ENCODE peak calls at places on chromosomes 7 and 10, in eight cellular contexts. One of them, this sample, is unnamed.

GRCh38 chr7:32481921-32482320 is 8.3 kb downstream of the LSM5 start:
- DNase-seq in stimulated activated CD8-positive, alpha-beta memory T cell treated with anti-CD3 and anti-CD28 coated beads, Interleukin-4, amount 100 ng/mL, for 24 hours: no peak
- DNase-seq in HEK293T: no peak
- DNase-seq in CD4-positive, alpha-beta T cell: no peak
- DNase-seq in activated T-cell treated with anti-CD3 and anti-CD28 coated beads, Interleukin-2, amount 50 U/mL, for 48 hours: no peak
- DNase-seq in NCI-H2029: no peak
- DNase-seq in MCF 10A: no peak
- DNase-seq in memory B cell: no peak
- DNase-seq in this sample: no peak

GRCh38 chr7:121076350-121077164 is 88.0 kb downstream of the CPED1 start:
- DNase-seq in stimulated activated CD8-positive, alpha-beta memory T cell treated with anti-CD3 and anti-CD28 coated beads, Interleukin-4, amount 100 ng/mL, for 24 hours: no peak
- DNase-seq in HEK293T: no peak
- DNase-seq in CD4-positive, alpha-beta T cell: no peak
- DNase-seq in activated T-cell treated with anti-CD3 and anti-CD28 coated beads, Interleukin-2, amount 50 U/mL, for 48 hours: no peak
- DNase-seq in NCI-H2029: no peak
- DNase-seq in MCF 10A: peak
- DNase-seq in memory B cell: no peak
- DNase-seq in this sample: no peak

GRCh38 chr10:131691481-131692090 is 209.2 kb upstream of the PPP2R2D start:
- DNase-seq in stimulated activated CD8-positive, alpha-beta memory T cell treated with anti-CD3 and anti-CD28 coated beads, Interleukin-4, amount 100 ng/mL, for 24 hours: no peak
- DNase-seq in HEK293T: no peak
- DNase-seq in CD4-positive, alpha-beta T cell: no peak
- DNase-seq in activated T-cell treated with anti-CD3 and anti-CD28 coated beads, Interleukin-2, amount 50 U/mL, for 48 hours: no peak
- DNase-seq in NCI-H2029: no peak
- DNase-seq in MCF 10A: no peak
- DNase-seq in memory B cell: no peak
- DNase-seq in this sample: no peak

GRCh38 chr7:112282476-112283188 is 76.1 kb downstream of the ZNF277 start:
- DNase-seq in stimulated activated CD8-positive, alpha-beta memory T cell treated with anti-CD3 and anti-CD28 coated beads, Interleukin-4, amount 100 ng/mL, for 24 hours: no peak
- DNase-seq in HEK293T: no peak
- DNase-seq in CD4-positive, alpha-beta T cell: no peak
- DNase-seq in activated T-cell treated with anti-CD3 and anti-CD28 coated beads, Interleukin-2, amount 50 U/mL, for 48 hours: no peak
- DNase-seq in NCI-H2029: no peak
- DNase-seq in MCF 10A: no peak
- DNase-seq in memory B cell: no peak
- DNase-seq in this sample: no peak

GRCh38 chr10:104259999-104260774 is 5.5 kb downstream of the GSTO1 start:
- DNase-seq in stimulated activated CD8-positive, alpha-beta memory T cell treated with anti-CD3 and anti-CD28 coated beads, Interleukin-4, amount 100 ng/mL, for 24 hours: no peak
- DNase-seq in HEK293T: no peak
- DNase-seq in CD4-positive, alpha-beta T cell: no peak
- DNase-seq in activated T-cell treated with anti-CD3 and anti-CD28 coated beads, Interleukin-2, amount 50 U/mL, for 48 hours: no peak
- DNase-seq in NCI-H2029: no peak
- DNase-seq in MCF 10A: no peak
- DNase-seq in memory B cell: no peak
- DNase-seq in this sample: no peak

GRCh38 chr10:110708776-110709443 is 64.8 kb downstream of the RBM20 start:
- DNase-seq in stimulated activated CD8-positive, alpha-beta memory T cell treated with anti-CD3 and anti-CD28 coated beads, Interleukin-4, amount 100 ng/mL, for 24 hours: no peak
- DNase-seq in HEK293T: no peak
- DNase-seq in CD4-positive, alpha-beta T cell: no peak
- DNase-seq in activated T-cell treated with anti-CD3 and anti-CD28 coated beads, Interleukin-2, amount 50 U/mL, for 48 hours: no peak
- DNase-seq in NCI-H2029: no peak
- DNase-seq in MCF 10A: no peak
- DNase-seq in memory B cell: no peak
- DNase-seq in this sample: no peak

GRCh38 chr7:120033114-120033513 is 239.9 kb upstream of the KCND2 start:
- DNase-seq in stimulated activated CD8-positive, alpha-beta memory T cell treated with anti-CD3 and anti-CD28 coated beads, Interleukin-4, amount 100 ng/mL, for 24 hours: no peak
- DNase-seq in HEK293T: no peak
- DNase-seq in CD4-positive, alpha-beta T cell: no peak
- DNase-seq in activated T-cell treated with anti-CD3 and anti-CD28 coated beads, Interleukin-2, amount 50 U/mL, for 48 hours: no peak
- DNase-seq in NCI-H2029: no peak
- DNase-seq in MCF 10A: no peak
- DNase-seq in memory B cell: no peak
- DNase-seq in this sample: no peak

GRCh38 chr7:116631676-116632075 is 40.3 kb upstream of the MET start:
- DNase-seq in stimulated activated CD8-positive, alpha-beta memory T cell treated with anti-CD3 and anti-CD28 coated beads, Interleukin-4, amount 100 ng/mL, for 24 hours: no peak
- DNase-seq in HEK293T: no peak
- DNase-seq in CD4-positive, alpha-beta T cell: no peak
- DNase-seq in activated T-cell treated with anti-CD3 and anti-CD28 coated beads, Interleukin-2, amount 50 U/mL, for 48 hours: no peak
- DNase-seq in NCI-H2029: no peak
- DNase-seq in MCF 10A: no peak
- DNase-seq in memory B cell: no peak
- DNase-seq in this sample: no peak

GRCh38 chr7:44486693-44487092 is 3.8 kb downstream of the NUDCD3 start:
- DNase-seq in stimulated activated CD8-positive, alpha-beta memory T cell treated with anti-CD3 and anti-CD28 coated beads, Interleukin-4, amount 100 ng/mL, for 24 hours: no peak
- DNase-seq in HEK293T: no peak
- DNase-seq in CD4-positive, alpha-beta T cell: no peak
- DNase-seq in activated T-cell treated with anti-CD3 and anti-CD28 coated beads, Interleukin-2, amount 50 U/mL, for 48 hours: no peak
- DNase-seq in NCI-H2029: no peak
- DNase-seq in MCF 10A: peak
- DNase-seq in memory B cell: no peak
- DNase-seq in this sample: no peak

GRCh38 chr7:512146-512510 is 7.5 kb downstream of the PDGFA start:
- DNase-seq in stimulated activated CD8-positive, alpha-beta memory T cell treated with anti-CD3 and anti-CD28 coated beads, Interleukin-4, amount 100 ng/mL, for 24 hours: no peak
- DNase-seq in HEK293T: no peak
- DNase-seq in CD4-positive, alpha-beta T cell: no peak
- DNase-seq in activated T-cell treated with anti-CD3 and anti-CD28 coated beads, Interleukin-2, amount 50 U/mL, for 48 hours: no peak
- DNase-seq in NCI-H2029: no peak
- DNase-seq in MCF 10A: no peak
- DNase-seq in memory B cell: no peak
- DNase-seq in this sample: no peak

GRCh38 chr10:92970301-92971070 is 90.1 kb upstream of the CYP26C1 start:
- DNase-seq in stimulated activated CD8-positive, alpha-beta memory T cell treated with anti-CD3 and anti-CD28 coated beads, Interleukin-4, amount 100 ng/mL, for 24 hours: no peak
- DNase-seq in HEK293T: no peak
- DNase-seq in CD4-positive, alpha-beta T cell: no peak
- DNase-seq in activated T-cell treated with anti-CD3 and anti-CD28 coated beads, Interleukin-2, amount 50 U/mL, for 48 hours: no peak
- DNase-seq in NCI-H2029: no peak
- DNase-seq in MCF 10A: no peak
- DNase-seq in memory B cell: no peak
- DNase-seq in this sample: no peak

GRCh38 chr7:75962607-75963382 is 31.6 kb downstream of the TMEM120A start:
- DNase-seq in stimulated activated CD8-positive, alpha-beta memory T cell treated with anti-CD3 and anti-CD28 coated beads, Interleukin-4, amount 100 ng/mL, for 24 hours: no peak
- DNase-seq in HEK293T: no peak
- DNase-seq in CD4-positive, alpha-beta T cell: no peak
- DNase-seq in activated T-cell treated with anti-CD3 and anti-CD28 coated beads, Interleukin-2, amount 50 U/mL, for 48 hours: no peak
- DNase-seq in NCI-H2029: no peak
- DNase-seq in MCF 10A: no peak
- DNase-seq in memory B cell: no peak
- DNase-seq in this sample: no peak

GRCh38 chr7:2517004-2517403 is 2.6 kb upstream of the LFNG start:
- DNase-seq in stimulated activated CD8-positive, alpha-beta memory T cell treated with anti-CD3 and anti-CD28 coated beads, Interleukin-4, amount 100 ng/mL, for 24 hours: no peak
- DNase-seq in HEK293T: no peak
- DNase-seq in CD4-positive, alpha-beta T cell: no peak
- DNase-seq in activated T-cell treated with anti-CD3 and anti-CD28 coated beads, Interleukin-2, amount 50 U/mL, for 48 hours: no peak
- DNase-seq in NCI-H2029: no peak
- DNase-seq in MCF 10A: no peak
- DNase-seq in memory B cell: no peak
- DNase-seq in this sample: no peak

GRCh38 chr10:76036410-76036940 is 605.1 kb downstream of the LRMDA start:
- DNase-seq in stimulated activated CD8-positive, alpha-beta memory T cell treated with anti-CD3 and anti-CD28 coated beads, Interleukin-4, amount 100 ng/mL, for 24 hours: peak
- DNase-seq in HEK293T: peak
- DNase-seq in CD4-positive, alpha-beta T cell: peak
- DNase-seq in activated T-cell treated with anti-CD3 and anti-CD28 coated beads, Interleukin-2, amount 50 U/mL, for 48 hours: peak
- DNase-seq in NCI-H2029: peak
- DNase-seq in MCF 10A: peak
- DNase-seq in memory B cell: peak
- DNase-seq in this sample: peak

GRCh38 chr10:28087675-28088351 is 88.9 kb upstream of the ODAD2 start:
- DNase-seq in stimulated activated CD8-positive, alpha-beta memory T cell treated with anti-CD3 and anti-CD28 coated beads, Interleukin-4, amount 100 ng/mL, for 24 hours: no peak
- DNase-seq in HEK293T: no peak
- DNase-seq in CD4-positive, alpha-beta T cell: no peak
- DNase-seq in activated T-cell treated with anti-CD3 and anti-CD28 coated beads, Interleukin-2, amount 50 U/mL, for 48 hours: peak
- DNase-seq in NCI-H2029: no peak
- DNase-seq in MCF 10A: peak
- DNase-seq in memory B cell: no peak
- DNase-seq in this sample: no peak

GRCh38 chr10:75233444-75234016 is 2.2 kb downstream of the COMTD1 start:
- DNase-seq in stimulated activated CD8-positive, alpha-beta memory T cell treated with anti-CD3 and anti-CD28 coated beads, Interleukin-4, amount 100 ng/mL, for 24 hours: no peak
- DNase-seq in HEK293T: no peak
- DNase-seq in CD4-positive, alpha-beta T cell: no peak
- DNase-seq in activated T-cell treated with anti-CD3 and anti-CD28 coated beads, Interleukin-2, amount 50 U/mL, for 48 hours: no peak
- DNase-seq in NCI-H2029: no peak
- DNase-seq in MCF 10A: peak
- DNase-seq in memory B cell: no peak
- DNase-seq in this sample: no peak

GRCh38 chr7:82018226-82018625 is 248.4 kb upstream of the HGF start:
- DNase-seq in stimulated activated CD8-positive, alpha-beta memory T cell treated with anti-CD3 and anti-CD28 coated beads, Interleukin-4, amount 100 ng/mL, for 24 hours: no peak
- DNase-seq in HEK293T: no peak
- DNase-seq in CD4-positive, alpha-beta T cell: no peak
- DNase-seq in activated T-cell treated with anti-CD3 and anti-CD28 coated beads, Interleukin-2, amount 50 U/mL, for 48 hours: no peak
- DNase-seq in NCI-H2029: no peak
- DNase-seq in MCF 10A: no peak
- DNase-seq in memory B cell: no peak
- DNase-seq in this sample: no peak

GRCh38 chr7:112994666-112995065 is 92.0 kb downstream of the GPR85 start:
- DNase-seq in stimulated activated CD8-positive, alpha-beta memory T cell treated with anti-CD3 and anti-CD28 coated beads, Interleukin-4, amount 100 ng/mL, for 24 hours: no peak
- DNase-seq in HEK293T: no peak
- DNase-seq in CD4-positive, alpha-beta T cell: no peak
- DNase-seq in activated T-cell treated with anti-CD3 and anti-CD28 coated beads, Interleukin-2, amount 50 U/mL, for 48 hours: no peak
- DNase-seq in NCI-H2029: no peak
- DNase-seq in MCF 10A: no peak
- DNase-seq in memory B cell: no peak
- DNase-seq in this sample: no peak

GRCh38 chr7:75734586-75735047 is 4.1 kb downstream of the HIP1 start:
- DNase-seq in stimulated activated CD8-positive, alpha-beta memory T cell treated with anti-CD3 and anti-CD28 coated beads, Interleukin-4, amount 100 ng/mL, for 24 hours: no peak
- DNase-seq in HEK293T: no peak
- DNase-seq in CD4-positive, alpha-beta T cell: no peak
- DNase-seq in activated T-cell treated with anti-CD3 and anti-CD28 coated beads, Interleukin-2, amount 50 U/mL, for 48 hours: no peak
- DNase-seq in NCI-H2029: no peak
- DNase-seq in MCF 10A: peak
- DNase-seq in memory B cell: no peak
- DNase-seq in this sample: no peak

GRCh38 chr10:4344544-4344994 is 481.4 kb upstream of the AKR1E2 start:
- DNase-seq in stimulated activated CD8-positive, alpha-beta memory T cell treated with anti-CD3 and anti-CD28 coated beads, Interleukin-4, amount 100 ng/mL, for 24 hours: no peak
- DNase-seq in HEK293T: no peak
- DNase-seq in CD4-positive, alpha-beta T cell: no peak
- DNase-seq in activated T-cell treated with anti-CD3 and anti-CD28 coated beads, Interleukin-2, amount 50 U/mL, for 48 hours: peak
- DNase-seq in NCI-H2029: no peak
- DNase-seq in MCF 10A: peak
- DNase-seq in memory B cell: no peak
- DNase-seq in this sample: no peak

GRCh38 chr10:66252986-66253385 is 672.9 kb upstream of the LRRTM3 start:
- DNase-seq in stimulated activated CD8-positive, alpha-beta memory T cell treated with anti-CD3 and anti-CD28 coated beads, Interleukin-4, amount 100 ng/mL, for 24 hours: no peak
- DNase-seq in HEK293T: no peak
- DNase-seq in CD4-positive, alpha-beta T cell: no peak
- DNase-seq in activated T-cell treated with anti-CD3 and anti-CD28 coated beads, Interleukin-2, amount 50 U/mL, for 48 hours: no peak
- DNase-seq in NCI-H2029: no peak
- DNase-seq in MCF 10A: no peak
- DNase-seq in memory B cell: no peak
- DNase-seq in this sample: no peak

GRCh38 chr10:133292919-133293809 is 15.5 kb downstream of the TUBGCP2 start:
- DNase-seq in stimulated activated CD8-positive, alpha-beta memory T cell treated with anti-CD3 and anti-CD28 coated beads, Interleukin-4, amount 100 ng/mL, for 24 hours: no peak
- DNase-seq in HEK293T: no peak
- DNase-seq in CD4-positive, alpha-beta T cell: no peak
- DNase-seq in activated T-cell treated with anti-CD3 and anti-CD28 coated beads, Interleukin-2, amount 50 U/mL, for 48 hours: peak
- DNase-seq in NCI-H2029: no peak
- DNase-seq in MCF 10A: peak
- DNase-seq in memory B cell: no peak
- DNase-seq in this sample: no peak

GRCh38 chr7:91496251-91496820 is 232.1 kb downstream of the FZD1 start:
- DNase-seq in stimulated activated CD8-positive, alpha-beta memory T cell treated with anti-CD3 and anti-CD28 coated beads, Interleukin-4, amount 100 ng/mL, for 24 hours: no peak
- DNase-seq in HEK293T: no peak
- DNase-seq in CD4-positive, alpha-beta T cell: no peak
- DNase-seq in activated T-cell treated with anti-CD3 and anti-CD28 coated beads, Interleukin-2, amount 50 U/mL, for 48 hours: no peak
- DNase-seq in NCI-H2029: no peak
- DNase-seq in MCF 10A: no peak
- DNase-seq in memory B cell: no peak
- DNase-seq in this sample: no peak

GRCh38 chr7:54956865-54957264 is 62.0 kb upstream of the EGFR start:
- DNase-seq in stimulated activated CD8-positive, alpha-beta memory T cell treated with anti-CD3 and anti-CD28 coated beads, Interleukin-4, amount 100 ng/mL, for 24 hours: no peak
- DNase-seq in HEK293T: no peak
- DNase-seq in CD4-positive, alpha-beta T cell: no peak
- DNase-seq in activated T-cell treated with anti-CD3 and anti-CD28 coated beads, Interleukin-2, amount 50 U/mL, for 48 hours: no peak
- DNase-seq in NCI-H2029: no peak
- DNase-seq in MCF 10A: no peak
- DNase-seq in memory B cell: no peak
- DNase-seq in this sample: no peak

GRCh38 chr10:71448146-71448545 is 51.4 kb downstream of the CDH23 start:
- DNase-seq in stimulated activated CD8-positive, alpha-beta memory T cell treated with anti-CD3 and anti-CD28 coated beads, Interleukin-4, amount 100 ng/mL, for 24 hours: no peak
- DNase-seq in HEK293T: no peak
- DNase-seq in CD4-positive, alpha-beta T cell: no peak
- DNase-seq in activated T-cell treated with anti-CD3 and anti-CD28 coated beads, Interleukin-2, amount 50 U/mL, for 48 hours: no peak
- DNase-seq in NCI-H2029: no peak
- DNase-seq in MCF 10A: no peak
- DNase-seq in memory B cell: no peak
- DNase-seq in this sample: no peak

GRCh38 chr10:17229967-17230682 is 2.1 kb downstream of the VIM start:
- DNase-seq in stimulated activated CD8-positive, alpha-beta memory T cell treated with anti-CD3 and anti-CD28 coated beads, Interleukin-4, amount 100 ng/mL, for 24 hours: peak
- DNase-seq in HEK293T: peak
- DNase-seq in CD4-positive, alpha-beta T cell: peak
- DNase-seq in activated T-cell treated with anti-CD3 and anti-CD28 coated beads, Interleukin-2, amount 50 U/mL, for 48 hours: peak
- DNase-seq in NCI-H2029: no peak
- DNase-seq in MCF 10A: peak
- DNase-seq in memory B cell: peak
- DNase-seq in this sample: peak

GRCh38 chr7:125611582-125611981 is 682.0 kb upstream of the POT1 start:
- DNase-seq in stimulated activated CD8-positive, alpha-beta memory T cell treated with anti-CD3 and anti-CD28 coated beads, Interleukin-4, amount 100 ng/mL, for 24 hours: no peak
- DNase-seq in HEK293T: no peak
- DNase-seq in CD4-positive, alpha-beta T cell: no peak
- DNase-seq in activated T-cell treated with anti-CD3 and anti-CD28 coated beads, Interleukin-2, amount 50 U/mL, for 48 hours: no peak
- DNase-seq in NCI-H2029: no peak
- DNase-seq in MCF 10A: no peak
- DNase-seq in memory B cell: no peak
- DNase-seq in this sample: no peak

GRCh38 chr10:62916157-62916603 is 100.0 kb upstream of the EGR2 start:
- DNase-seq in stimulated activated CD8-positive, alpha-beta memory T cell treated with anti-CD3 and anti-CD28 coated beads, Interleukin-4, amount 100 ng/mL, for 24 hours: no peak
- DNase-seq in HEK293T: no peak
- DNase-seq in CD4-positive, alpha-beta T cell: no peak
- DNase-seq in activated T-cell treated with anti-CD3 and anti-CD28 coated beads, Interleukin-2, amount 50 U/mL, for 48 hours: no peak
- DNase-seq in NCI-H2029: no peak
- DNase-seq in MCF 10A: peak
- DNase-seq in memory B cell: no peak
- DNase-seq in this sample: no peak

GRCh38 chr10:34299105-34299611 is 515.9 kb downstream of the PARD3 start:
- DNase-seq in stimulated activated CD8-positive, alpha-beta memory T cell treated with anti-CD3 and anti-CD28 coated beads, Interleukin-4, amount 100 ng/mL, for 24 hours: no peak
- DNase-seq in HEK293T: no peak
- DNase-seq in CD4-positive, alpha-beta T cell: no peak
- DNase-seq in activated T-cell treated with anti-CD3 and anti-CD28 coated beads, Interleukin-2, amount 50 U/mL, for 48 hours: no peak
- DNase-seq in NCI-H2029: no peak
- DNase-seq in MCF 10A: peak
- DNase-seq in memory B cell: no peak
- DNase-seq in this sample: no peak

GRCh38 chr7:101273126-101273525 is 28.2 kb upstream of the FIS1 start:
- DNase-seq in stimulated activated CD8-positive, alpha-beta memory T cell treated with anti-CD3 and anti-CD28 coated beads, Interleukin-4, amount 100 ng/mL, for 24 hours: no peak
- DNase-seq in HEK293T: no peak
- DNase-seq in CD4-positive, alpha-beta T cell: no peak
- DNase-seq in activated T-cell treated with anti-CD3 and anti-CD28 coated beads, Interleukin-2, amount 50 U/mL, for 48 hours: no peak
- DNase-seq in NCI-H2029: no peak
- DNase-seq in MCF 10A: no peak
- DNase-seq in memory B cell: no peak
- DNase-seq in this sample: no peak

GRCh38 chr7:158063850-158064610 is 523.6 kb downstream of the PTPRN2 start:
- DNase-seq in stimulated activated CD8-positive, alpha-beta memory T cell treated with anti-CD3 and anti-CD28 coated beads, Interleukin-4, amount 100 ng/mL, for 24 hours: no peak
- DNase-seq in HEK293T: no peak
- DNase-seq in CD4-positive, alpha-beta T cell: no peak
- DNase-seq in activated T-cell treated with anti-CD3 and anti-CD28 coated beads, Interleukin-2, amount 50 U/mL, for 48 hours: no peak
- DNase-seq in NCI-H2029: no peak
- DNase-seq in MCF 10A: no peak
- DNase-seq in memory B cell: no peak
- DNase-seq in this sample: no peak

GRCh38 chr7:73740771-73741170 is 2.2 kb upstream of the ABHD11 start:
- DNase-seq in stimulated activated CD8-positive, alpha-beta memory T cell treated with anti-CD3 and anti-CD28 coated beads, Interleukin-4, amount 100 ng/mL, for 24 hours: no peak
- DNase-seq in HEK293T: no peak
- DNase-seq in CD4-positive, alpha-beta T cell: no peak
- DNase-seq in activated T-cell treated with anti-CD3 and anti-CD28 coated beads, Interleukin-2, amount 50 U/mL, for 48 hours: no peak
- DNase-seq in NCI-H2029: peak
- DNase-seq in MCF 10A: no peak
- DNase-seq in memory B cell: no peak
- DNase-seq in this sample: no peak

GRCh38 chr10:122121059-122121458 is 132.1 kb downstream of the TACC2 start:
- DNase-seq in stimulated activated CD8-positive, alpha-beta memory T cell treated with anti-CD3 and anti-CD28 coated beads, Interleukin-4, amount 100 ng/mL, for 24 hours: no peak
- DNase-seq in HEK293T: no peak
- DNase-seq in CD4-positive, alpha-beta T cell: no peak
- DNase-seq in activated T-cell treated with anti-CD3 and anti-CD28 coated beads, Interleukin-2, amount 50 U/mL, for 48 hours: no peak
- DNase-seq in NCI-H2029: peak
- DNase-seq in MCF 10A: peak
- DNase-seq in memory B cell: no peak
- DNase-seq in this sample: no peak

GRCh38 chr7:71348751-71349415 is 216.9 kb downstream of the GALNT17 start:
- DNase-seq in stimulated activated CD8-positive, alpha-beta memory T cell treated with anti-CD3 and anti-CD28 coated beads, Interleukin-4, amount 100 ng/mL, for 24 hours: no peak
- DNase-seq in HEK293T: no peak
- DNase-seq in CD4-positive, alpha-beta T cell: no peak
- DNase-seq in activated T-cell treated with anti-CD3 and anti-CD28 coated beads, Interleukin-2, amount 50 U/mL, for 48 hours: no peak
- DNase-seq in NCI-H2029: no peak
- DNase-seq in MCF 10A: no peak
- DNase-seq in memory B cell: no peak
- DNase-seq in this sample: peak